ENCODE peak calls at places on chromosomes 7 and 10, in four cellular contexts. One of them, this sample, is unnamed. For H3K27me3, the result is how much of the 10 kb centered on the place peaks cover.

GRCh38 chr7:33805630-33806233 is 99.6 kb upstream of the BMPER start:
- DNase-seq in fibroblast of lung: peak
- DNase-seq in iPS DF 6.9: no peak
- DNase-seq in psoas muscle: no peak
- DNase-seq in this sample: peak

GRCh38 chr7:29883462-29884398 is 77.4 kb downstream of the WIPF3 start:
- DNase-seq in fibroblast of lung: no peak
- DNase-seq in iPS DF 6.9: no peak
- DNase-seq in psoas muscle: no peak
- DNase-seq in this sample: no peak

GRCh38 chr7:68958571-68958970 is 639.7 kb upstream of the AUTS2 start:
- DNase-seq in fibroblast of lung: no peak
- DNase-seq in iPS DF 6.9: no peak
- DNase-seq in psoas muscle: no peak
- DNase-seq in this sample: no peak

GRCh38 chr10:126094537-126094936 is 198.2 kb downstream of the FANK1 start:
- DNase-seq in fibroblast of lung: peak
- DNase-seq in iPS DF 6.9: no peak
- DNase-seq in psoas muscle: no peak
- DNase-seq in this sample: no peak

GRCh38 chr7:152856351-152856750 is 96.8 kb downstream of the ACTR3B start:
- DNase-seq in fibroblast of lung: no peak
- DNase-seq in iPS DF 6.9: no peak
- DNase-seq in psoas muscle: no peak
- DNase-seq in this sample: no peak

GRCh38 chr7:35037526-35038339 is 448 bp upstream of the DPY19L1 start:
- DNase-seq in fibroblast of lung: peak
- DNase-seq in iPS DF 6.9: no peak
- DNase-seq in psoas muscle: peak
- DNase-seq in this sample: peak

GRCh38 chr10:27052646-27053045 is 47.6 kb downstream of the ANKRD26 start:
- DNase-seq in fibroblast of lung: no peak
- DNase-seq in iPS DF 6.9: no peak
- DNase-seq in psoas muscle: no peak
- DNase-seq in this sample: no peak

GRCh38 chr7:101216001-101216859 is 1.2 kb downstream of the PLOD3 start:
- DNase-seq in fibroblast of lung: no peak
- DNase-seq in iPS DF 6.9: no peak
- DNase-seq in psoas muscle: no peak
- DNase-seq in this sample: no peak

GRCh38 chr10:34104829-34105572 is 710.1 kb downstream of the PARD3 start:
- DNase-seq in fibroblast of lung: no peak
- DNase-seq in iPS DF 6.9: no peak
- DNase-seq in psoas muscle: no peak
- DNase-seq in this sample: no peak

GRCh38 chr7:101163281-101164070 is 1.9 kb downstream of the VGF start:
- DNase-seq in fibroblast of lung: no peak
- DNase-seq in iPS DF 6.9: no peak
- DNase-seq in psoas muscle: no peak
- DNase-seq in this sample: no peak

GRCh38 chr10:86375204-86375603 is 8.6 kb upstream of the GRID1 start:
- DNase-seq in fibroblast of lung: no peak
- DNase-seq in iPS DF 6.9: no peak
- DNase-seq in psoas muscle: no peak
- DNase-seq in this sample: no peak

GRCh38 chr10:91796332-91797076 is 1.7 kb upstream of the TNKS2 start:
- DNase-seq in fibroblast of lung: no peak
- DNase-seq in iPS DF 6.9: no peak
- DNase-seq in psoas muscle: no peak
- DNase-seq in this sample: no peak

GRCh38 chr7:134364619-134365037 is 47.9 kb upstream of the SLC35B4 start:
- DNase-seq in fibroblast of lung: peak
- DNase-seq in iPS DF 6.9: no peak
- DNase-seq in psoas muscle: no peak
- DNase-seq in this sample: no peak

GRCh38 chr10:89522463-89522862 is 12.9 kb downstream of the SLC16A12 start:
- DNase-seq in fibroblast of lung: peak
- DNase-seq in iPS DF 6.9: no peak
- DNase-seq in psoas muscle: no peak
- DNase-seq in this sample: no peak

GRCh38 chr10:77043364-77043763 is 594.2 kb downstream of the KCNMA1 start:
- DNase-seq in fibroblast of lung: no peak
- DNase-seq in iPS DF 6.9: no peak
- DNase-seq in psoas muscle: no peak
- DNase-seq in this sample: no peak

DNA sequence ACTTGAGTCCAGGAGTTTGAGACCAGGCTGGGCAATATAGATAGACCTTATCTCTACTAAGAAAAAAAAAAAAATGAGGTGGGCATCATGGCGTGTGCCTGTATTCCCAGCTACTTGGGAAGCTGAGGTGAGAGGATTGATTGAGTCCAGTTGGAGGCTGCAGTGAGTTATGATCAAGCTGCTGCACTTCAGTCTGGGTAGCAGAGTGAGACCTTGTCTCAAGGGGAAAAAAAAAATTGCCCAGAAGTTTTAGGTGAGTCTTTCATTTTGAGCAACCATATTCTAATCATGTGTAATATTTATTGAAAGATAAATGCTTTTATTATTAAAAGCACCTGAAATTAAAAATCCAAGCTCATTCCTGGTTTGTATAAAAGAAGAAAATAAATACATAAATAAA is 13.1 kb downstream of the INPP5F start:
- DNase-seq in fibroblast of lung: no peak
- DNase-seq in iPS DF 6.9: no peak
- DNase-seq in psoas muscle: no peak
- DNase-seq in this sample: no peak
- H3K4me3 ChIP-seq in fibroblast of lung: no peak
- H3K4me3 ChIP-seq in iPS DF 6.9: no peak
- H3K4me3 ChIP-seq in psoas muscle: no peak
- H3K4me3 ChIP-seq in this sample: no peak

GRCh38 chr10:129966831-129967578 is 2.9 kb upstream of the EBF3 start:
- DNase-seq in fibroblast of lung: no peak
- DNase-seq in iPS DF 6.9: no peak
- DNase-seq in psoas muscle: peak
- DNase-seq in this sample: no peak

GRCh38 chr10:129967579-129968019 is 3.5 kb upstream of the EBF3 start:
- DNase-seq in fibroblast of lung: no peak
- DNase-seq in iPS DF 6.9: no peak
- DNase-seq in psoas muscle: no peak
- DNase-seq in this sample: no peak

GRCh38 chr10:129965418-129965793 is 1.3 kb upstream of the EBF3 start:
- DNase-seq in fibroblast of lung: no peak
- DNase-seq in iPS DF 6.9: no peak
- DNase-seq in psoas muscle: no peak
- DNase-seq in this sample: no peak

GRCh38 chr10:129965940-129966339 is 1.9 kb upstream of the EBF3 start:
- DNase-seq in fibroblast of lung: no peak
- DNase-seq in iPS DF 6.9: no peak
- DNase-seq in psoas muscle: no peak
- DNase-seq in this sample: no peak

GRCh38 chr10:129966370-129966769 is 2.3 kb upstream of the EBF3 start:
- DNase-seq in fibroblast of lung: no peak
- DNase-seq in iPS DF 6.9: no peak
- DNase-seq in psoas muscle: no peak
- DNase-seq in this sample: no peak
- H3K27me3 ChIP-seq in fibroblast of lung: half or more
- H3K27me3 ChIP-seq in iPS DF 6.9: half or more
- H3K27me3 ChIP-seq in psoas muscle: under half
- H3K27me3 ChIP-seq in this sample: under half

GRCh38 chr7:150502519-150502918 is 12.2 kb upstream of the GIMAP7 start:
- DNase-seq in fibroblast of lung: no peak
- DNase-seq in iPS DF 6.9: no peak
- DNase-seq in psoas muscle: no peak
- DNase-seq in this sample: no peak
- H3K4me3 ChIP-seq in fibroblast of lung: no peak
- H3K4me3 ChIP-seq in iPS DF 6.9: no peak
- H3K4me3 ChIP-seq in psoas muscle: no peak
- H3K4me3 ChIP-seq in this sample: no peak

GRCh38 chr7:129776397-129776792 is 164.9 kb downstream of the NRF1 start:
- DNase-seq in fibroblast of lung: no peak
- DNase-seq in iPS DF 6.9: no peak
- DNase-seq in psoas muscle: no peak
- DNase-seq in this sample: no peak
- H3K27me3 ChIP-seq in fibroblast of lung: half or more
- H3K27me3 ChIP-seq in iPS DF 6.9: under half
- H3K27me3 ChIP-seq in psoas muscle: under half
- H3K27me3 ChIP-seq in this sample: half or more

DNA sequence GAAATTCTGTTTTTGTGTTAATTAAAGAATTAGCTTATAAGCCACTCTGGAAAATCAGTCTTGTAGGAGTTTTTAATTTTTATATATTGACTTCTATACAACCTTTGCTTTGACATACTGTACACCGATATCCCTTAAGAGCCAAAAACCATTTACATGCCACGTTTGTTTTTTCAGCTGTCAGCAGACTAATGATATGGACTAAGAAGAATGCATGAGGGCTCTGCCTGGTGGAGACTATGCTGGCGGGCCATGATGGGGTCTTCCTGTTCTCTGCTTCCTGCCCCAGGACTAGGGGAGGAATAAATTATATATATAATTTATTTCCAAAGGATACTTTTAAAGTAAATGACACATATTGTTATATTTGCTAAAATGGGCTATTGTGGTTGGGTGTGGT is 96.3 kb downstream of the CDK14 start:
- DNase-seq in fibroblast of lung: peak
- DNase-seq in iPS DF 6.9: no peak
- DNase-seq in psoas muscle: no peak
- DNase-seq in this sample: no peak
- H3K4me3 ChIP-seq in fibroblast of lung: no peak
- H3K4me3 ChIP-seq in iPS DF 6.9: no peak
- H3K4me3 ChIP-seq in psoas muscle: no peak
- H3K4me3 ChIP-seq in this sample: no peak

DNA sequence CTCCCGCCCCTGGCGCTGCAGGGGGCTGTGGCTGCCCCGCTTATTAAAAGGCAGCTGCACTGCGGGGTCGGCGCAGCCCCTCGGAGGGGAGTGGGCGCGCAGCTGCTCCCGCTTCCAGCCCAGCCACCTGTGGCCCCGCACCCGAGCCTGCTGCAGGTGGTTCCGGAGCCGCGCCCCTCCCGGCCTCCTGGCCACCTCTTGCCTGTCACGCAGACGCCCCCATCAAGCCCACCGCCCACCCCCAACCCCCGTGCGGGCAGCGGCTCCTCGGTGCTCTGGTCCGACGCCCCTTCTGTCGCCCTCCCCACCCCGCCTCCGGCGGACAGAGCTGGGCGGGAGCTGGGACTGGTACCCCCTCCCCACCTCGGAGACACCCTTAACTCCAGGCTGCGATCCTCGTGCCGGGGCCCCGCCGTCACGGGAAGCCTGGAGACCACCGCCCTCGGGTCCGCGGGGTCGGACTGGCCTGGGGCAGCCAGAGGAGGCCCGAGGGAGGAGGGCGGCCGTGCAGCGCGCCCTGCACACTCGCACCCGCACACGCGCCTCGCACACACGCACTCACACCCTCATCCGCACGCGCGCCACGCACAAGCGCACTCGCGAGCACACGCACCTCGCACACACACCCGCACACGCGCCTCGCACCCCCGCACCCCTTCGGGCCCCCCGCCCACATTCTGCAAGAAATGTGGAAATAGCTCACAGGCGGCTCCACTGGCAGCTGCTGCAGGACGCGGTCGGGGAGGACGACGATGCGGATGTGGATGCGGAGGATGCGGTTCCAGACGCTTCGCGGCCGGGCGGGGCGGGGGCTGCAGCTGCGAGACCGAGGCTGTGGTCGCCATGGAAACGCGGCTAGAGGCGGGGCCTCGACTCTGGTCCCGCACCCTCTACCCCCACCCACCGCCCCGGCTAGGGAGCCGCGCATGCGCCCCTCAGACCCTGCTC is at the start of gene CALY:
- DNase-seq in fibroblast of lung: no peak
- DNase-seq in iPS DF 6.9: no peak
- DNase-seq in psoas muscle: peak
- DNase-seq in this sample: no peak
- H3K27me3 ChIP-seq in fibroblast of lung: under half
- H3K27me3 ChIP-seq in iPS DF 6.9: under half
- H3K27me3 ChIP-seq in psoas muscle: under half
- H3K27me3 ChIP-seq in this sample: half or more

This sample was measured in tibial nerve.